ENCODE peak calls at places on chromosomes 7 and 10, in seven cellular contexts. L is small intestine; W is sigmoid colon; D is CD4-positive, alpha-beta memory T cell; V is tibial artery; M is fibroblast of lung; R is dorsolateral prefrontal cortex. I is an unnamed sample.

GRCh38 chr7:155392726-155393570 is 65.0 kb upstream of the EN2 start:
- DNase-seq in M (no peak), W (no peak), R (no peak), D (no peak), V (no peak), L (no peak), I (no peak)

GRCh38 chr7:149161241-149161848 is 14.1 kb downstream of the ZNF398 start:
- DNase-seq in R (no peak), D (no peak), V (no peak), W (no peak), L (no peak), M (peak; percentile 12), I (no peak)

GRCh38 chr7:131183611-131184119 is 144.0 kb upstream of the MKLN1 start:
- DNase-seq in D (peak; percentile 50), V (no peak), L (peak; percentile 36), R (no peak), W (no peak), M (peak; percentile 42), I (no peak)

GRCh38 chr7:112331495-112331894 is 118.8 kb upstream of the IFRD1 start:
- DNase-seq in V (no peak), D (no peak), L (no peak), R (no peak), M (no peak), W (no peak), I (no peak)

GRCh38 chr10:51651063-51651462 is 48.3 kb downstream of the CSTF2T start:
- DNase-seq in W (no peak), M (peak; percentile 9), D (no peak), L (no peak), R (no peak), V (no peak), I (no peak)

GRCh38 chr10:61608255-61609040 is 54.3 kb upstream of the CABCOCO1 start:
- DNase-seq in R (no peak), L (no peak), V (no peak), M (peak; percentile 33), W (no peak), D (no peak), I (no peak)

GRCh38 chr7:42348071-42348470 is 111.1 kb upstream of the GLI3 start:
- DNase-seq in L (no peak), R (no peak), V (no peak), W (no peak), M (no peak), D (no peak), I (no peak)

GRCh38 chr7:142511801-142512200 is 237.5 kb upstream of the PRSS1 start:
- DNase-seq in W (no peak), V (no peak), L (no peak), M (no peak), R (no peak), D (no peak), I (no peak)

GRCh38 chr10:76152186-76152585 is 720.8 kb downstream of the LRMDA start:
- DNase-seq in R (no peak), L (no peak), D (no peak), M (no peak), W (no peak), V (no peak), I (no peak)

DNA sequence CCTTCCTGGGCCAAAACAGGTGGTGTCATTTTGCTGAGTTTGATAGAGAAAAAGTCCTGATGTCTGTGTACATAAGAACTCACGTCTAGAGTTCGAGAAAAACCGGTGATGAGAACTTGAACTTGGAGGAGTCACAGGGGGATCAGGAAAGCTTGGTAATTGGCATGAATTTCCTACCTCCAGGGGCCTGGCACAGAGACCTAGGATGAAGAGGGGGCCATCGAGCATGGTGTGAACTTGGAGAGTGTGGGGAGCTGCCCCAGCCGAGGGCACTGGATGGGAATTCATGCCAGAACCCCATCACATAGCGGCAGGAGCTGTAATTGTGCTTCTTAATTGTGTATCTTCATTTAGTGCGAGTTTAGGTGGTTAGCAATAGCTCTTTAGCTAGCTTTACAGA is 82.2 kb downstream of the CUX1 start:
- DNase-seq in R (no peak), L (no peak), W (no peak), D (no peak), M (no peak), V (no peak), I (no peak)
- H3K4me3 ChIP-seq in R (peak overlapping the region; percentile 55), L (no peak overlapping the region), W (peak overlapping the region; percentile 18), D (no peak overlapping the region), M (peak overlapping the region; percentile 22), V (peak overlapping the region; percentile 52), I (no peak overlapping the region)

GRCh38 chr10:124740374-124741280 is 3.6 kb downstream of the FAM53B start:
- DNase-seq in M (peak; percentile 44), R (peak; percentile 76), L (peak; percentile 95), V (peak; percentile 86), W (peak; percentile 92), D (peak; percentile 75), I (no peak)

GRCh38 chr10:124739119-124739921 is 4.9 kb downstream of the FAM53B start:
- DNase-seq in R (no peak), L (no peak), M (no peak), W (peak; percentile 74), V (peak; percentile 40), D (no peak), I (no peak)

GRCh38 chr10:124741281-124741921 is 2.8 kb downstream of the FAM53B start:
- DNase-seq in R (peak; percentile 91), V (peak; percentile 88), D (peak; percentile 80), W (peak; percentile 92), L (peak; percentile 89), M (peak; percentile 63), I (peak; percentile 87)

GRCh38 chr10:124738441-124738840 is 5.7 kb downstream of the FAM53B start:
- DNase-seq in L (no peak), M (no peak), R (no peak), V (peak; percentile 34), D (no peak), W (peak; percentile 83), I (no peak)

GRCh38 chr10:124739996-124740373 is 4.2 kb downstream of the FAM53B start:
- DNase-seq in D (peak; percentile 66), W (no peak), M (no peak), V (peak; percentile 54), L (no peak), R (no peak), I (no peak)
- H3K4me3 ChIP-seq in D (peak overlapping the region; percentile 21), W (no peak overlapping the region), M (no peak overlapping the region), V (peak overlapping the region; percentile 21), L (no peak overlapping the region), R (no peak overlapping the region), I (no peak overlapping the region)

GRCh38 chr10:93478873-93479272 is 3.3 kb downstream of the MYOF start:
- DNase-seq in D (no peak), M (no peak), V (no peak), R (no peak), L (no peak), W (peak; percentile 34), I (no peak)
- H3K4me3 ChIP-seq in D (no peak overlapping the region), M (peak overlapping the region; percentile 51), V (no peak overlapping the region), R (no peak overlapping the region), L (no peak overlapping the region), W (no peak overlapping the region), I (no peak overlapping the region)

GRCh38 chr7:70703785-70704184 is 428.2 kb upstream of the GALNT17 start:
- DNase-seq in D (no peak), L (no peak), R (no peak), V (no peak), W (no peak), M (no peak), I (no peak)
- H3K4me3 ChIP-seq in D (no peak overlapping the region), L (no peak overlapping the region), R (no peak overlapping the region), V (no peak overlapping the region), W (no peak overlapping the region), M (no peak overlapping the region), I (no peak overlapping the region)

DNA sequence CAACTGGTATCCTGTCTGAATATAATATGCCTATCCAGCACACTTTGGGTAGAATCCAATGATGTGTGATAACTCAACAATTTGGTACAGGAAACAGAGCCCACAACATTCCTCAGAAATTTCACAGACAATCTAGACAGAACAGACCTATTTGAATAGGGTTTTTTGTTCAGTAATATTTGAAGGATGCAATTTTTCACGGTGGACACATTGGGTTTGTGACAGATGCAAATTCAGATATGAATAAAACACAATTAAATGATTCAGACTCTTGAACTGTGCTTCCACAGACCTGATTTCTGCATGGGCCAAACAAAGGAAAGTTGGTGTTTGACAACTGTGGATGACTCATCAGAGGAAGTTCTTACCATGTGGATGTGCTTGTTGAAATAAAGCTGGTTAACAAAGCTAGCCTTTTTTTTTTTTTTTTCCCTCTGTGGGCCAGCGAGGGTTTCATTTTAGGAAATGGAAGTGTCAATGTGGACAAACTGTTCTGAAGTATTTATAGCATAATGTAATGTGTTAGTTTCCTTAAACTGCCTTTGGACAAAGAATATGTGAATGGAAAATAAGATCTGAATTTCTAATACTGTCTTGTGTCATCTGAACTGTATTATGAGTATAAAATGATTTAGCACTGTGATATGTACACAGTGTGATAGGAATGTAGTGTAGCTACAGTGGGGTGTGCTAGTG is 43.2 kb upstream of the FAM133B start:
- DNase-seq in M (peak; percentile 98), W (no peak), V (no peak), L (peak; percentile 74), R (no peak), D (peak; percentile 72), I (no peak)
- H3K4me3 ChIP-seq in M (no peak overlapping the region), W (no peak overlapping the region), V (no peak overlapping the region), L (no peak overlapping the region), R (peak overlapping the region; percentile 4), D (no peak overlapping the region), I (no peak overlapping the region)

GRCh38 chr10:789831-790701 is 100.6 kb upstream of the DIP2C start:
- DNase-seq in L (peak; percentile 52), M (no peak), W (peak; percentile 57), R (no peak), V (peak; percentile 46), D (no peak), I (peak; percentile 49)
- H3K4me3 ChIP-seq in L (peak overlapping the region; percentile 45), M (no peak overlapping the region), W (no peak overlapping the region), R (peak overlapping the region; percentile 52), V (no peak overlapping the region), D (no peak overlapping the region), I (peak overlapping the region; percentile 57)

GRCh38 chr7:96076350-96076707 is 245.6 kb downstream of the SLC25A13 start:
- DNase-seq in M (no peak), L (no peak), R (no peak), W (no peak), D (no peak), V (no peak), I (no peak)

GRCh38 chr7:96075510-96076349 is 246.2 kb downstream of the SLC25A13 start:
- DNase-seq in D (peak; percentile 36), M (peak; percentile 47), V (peak; percentile 70), L (peak; percentile 50), R (peak; percentile 58), W (peak; percentile 72), I (peak; percentile 63)

GRCh38 chr7:96085953-96086352 is 235.9 kb downstream of the SLC25A13 start:
- DNase-seq in V (no peak), R (no peak), M (no peak), D (no peak), W (no peak), L (no peak), I (no peak)

GRCh38 chr7:96084880-96085551 is 236.9 kb downstream of the SLC25A13 start:
- DNase-seq in R (no peak), M (peak; percentile 71), D (no peak), L (no peak), W (no peak), V (no peak), I (no peak)

DNA sequence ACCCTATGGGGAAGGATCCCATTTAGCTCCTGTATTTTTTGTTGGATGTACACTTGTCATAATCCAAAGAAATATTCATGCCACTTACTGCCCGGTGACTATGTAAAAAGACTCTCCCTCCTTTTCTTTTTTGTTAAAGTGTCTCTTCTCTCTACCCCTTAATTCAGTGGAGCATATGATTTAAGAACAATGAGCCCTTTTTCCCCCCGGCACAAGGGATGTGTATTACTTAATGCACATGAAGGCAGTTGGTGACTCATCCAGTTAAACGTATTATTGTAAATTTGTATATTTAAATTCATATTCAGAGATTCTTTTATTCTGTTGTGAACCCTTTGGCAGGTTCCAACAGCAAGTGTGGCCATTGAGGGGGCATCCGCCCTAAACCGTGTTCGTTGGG is 241.9 kb downstream of the SLC25A13 start:
- DNase-seq in M (no peak), D (no peak), R (no peak), W (no peak), V (no peak), L (no peak), I (no peak)
- H3K4me3 ChIP-seq in M (no peak overlapping the region), D (no peak overlapping the region), R (no peak overlapping the region), W (no peak overlapping the region), V (no peak overlapping the region), L (no peak overlapping the region), I (no peak overlapping the region)